ENCODE peak calls at places on chromosomes 5 and 9, in ten cellular contexts. R is pulmonary artery endothelial cell, Q is RWPE2, L is T-helper 2 cell, S is hepatic stellate cell, N is HFF-Myc, U is Right ventricle myocardium inferior, T is glomerular endothelial cell, D is NCI-H345, Z is aorta. W is an unnamed sample.
A peak's percentile ranks its signal among the peaks of the same experiment; 100 is the strongest.

GRCh38 chr9:86434039-86434726 is 80.0 kb upstream of the TUT7 start:
- DNase-seq in Z (peak; percentile 66), R (peak; percentile 7), L (peak; percentile 44), N (peak; percentile 64), T (peak; percentile 7), Q (no peak), S (peak; percentile 35), U (no peak), D (peak; percentile 1), W (no peak)

GRCh38 chr5:164002214-164002613 is 496.8 kb downstream of the MAT2B start:
- DNase-seq in T (no peak), L (no peak), N (no peak), S (no peak), D (no peak), U (no peak), R (no peak), Z (no peak), Q (no peak), W (no peak)

GRCh38 chr9:112547712-112548440 is 61.2 kb downstream of the KIAA1958 start:
- DNase-seq in Q (no peak), U (no peak), T (no peak), D (no peak), R (no peak), N (no peak), Z (no peak), L (no peak), S (no peak), W (no peak)

GRCh38 chr5:14452685-14453084 is 128.9 kb upstream of the OTULINL start:
- DNase-seq in R (no peak), U (no peak), Z (no peak), L (no peak), T (no peak), S (no peak), Q (no peak), N (no peak), D (no peak), W (no peak)

GRCh38 chr9:7439355-7439978 is 360.1 kb downstream of the DMAC1 start:
- DNase-seq in L (no peak), N (peak; percentile 46), T (no peak), Q (no peak), D (no peak), S (no peak), R (no peak), Z (no peak), U (no peak), W (no peak)

GRCh38 chr9:92723801-92724323 is 40.8 kb downstream of the BICD2 start:
- DNase-seq in Z (no peak), S (no peak), N (no peak), T (no peak), Q (no peak), R (no peak), D (no peak), U (no peak), L (no peak), W (no peak)

GRCh38 chr9:17075758-17076485 is 58.9 kb upstream of the CNTLN start:
- DNase-seq in N (no peak), L (no peak), D (no peak), U (no peak), Z (no peak), R (no peak), T (no peak), S (no peak), Q (no peak), W (no peak)

GRCh38 chr9:126773004-126773607 is 31.7 kb upstream of the ZBTB43 start:
- DNase-seq in L (peak; percentile 18), U (no peak), D (no peak), S (peak; percentile 44), R (no peak), Q (no peak), N (no peak), T (no peak), Z (no peak), W (no peak)